ENCODE peak calls at places on chromosomes 4 and X, in six cellular contexts. One of them, this sample, is unnamed.

GRCh38 chr4:95510145-95510544 is 38.6 kb downstream of the UNC5C start:
- DNase-seq in K562: peak
- DNase-seq in NT2/D1: peak
- DNase-seq in GM12878: no peak
- DNase-seq in H1: no peak
- DNase-seq in HepG2: peak
- DNase-seq in this sample: no peak

GRCh38 chr4:7824218-7824617 is 115.4 kb downstream of the AFAP1 start:
- DNase-seq in HepG2: no peak
- DNase-seq in NT2/D1: no peak
- DNase-seq in H1: no peak
- DNase-seq in K562: no peak
- DNase-seq in GM12878: no peak
- DNase-seq in this sample: no peak

GRCh38 chrX:74506310-74507115 is 85.2 kb downstream of the SLC16A2 start:
- DNase-seq in GM12878: peak
- DNase-seq in HepG2: no peak
- DNase-seq in NT2/D1: no peak
- DNase-seq in K562: no peak
- DNase-seq in H1: no peak
- DNase-seq in this sample: no peak

GRCh38 chrX:1354036-1355019 is 17.7 kb downstream of the IL3RA start:
- DNase-seq in NT2/D1: no peak
- DNase-seq in HepG2: no peak
- DNase-seq in H1: no peak
- DNase-seq in K562: no peak
- DNase-seq in GM12878: no peak
- DNase-seq in this sample: no peak

GRCh38 chr4:99887837-99888236 is 6.4 kb downstream of the LAMTOR3 start:
- DNase-seq in HepG2: no peak
- DNase-seq in NT2/D1: no peak
- DNase-seq in H1: no peak
- DNase-seq in GM12878: no peak
- DNase-seq in K562: no peak
- DNase-seq in this sample: no peak

GRCh38 chr4:4746444-4746843 is 113.0 kb upstream of the MSX1 start:
- DNase-seq in NT2/D1: no peak
- DNase-seq in H1: no peak
- DNase-seq in K562: no peak
- DNase-seq in GM12878: no peak
- DNase-seq in HepG2: no peak
- DNase-seq in this sample: no peak

GRCh38 chr4:152462715-152463114 is 73.2 kb downstream of the FBXW7 start:
- DNase-seq in H1: no peak
- DNase-seq in HepG2: no peak
- DNase-seq in K562: no peak
- DNase-seq in NT2/D1: no peak
- DNase-seq in GM12878: no peak
- DNase-seq in this sample: no peak

GRCh38 chrX:102720237-102721168 is at the start of gene GPRASP3:
- DNase-seq in H1: peak
- DNase-seq in GM12878: no peak
- DNase-seq in HepG2: no peak
- DNase-seq in NT2/D1: no peak
- DNase-seq in K562: peak
- DNase-seq in this sample: no peak

GRCh38 chrX:136269921-136270320 is 18.7 kb upstream of the MAP7D3 start:
- DNase-seq in NT2/D1: no peak
- DNase-seq in K562: no peak
- DNase-seq in HepG2: no peak
- DNase-seq in GM12878: no peak
- DNase-seq in H1: no peak
- DNase-seq in this sample: no peak

GRCh38 chrX:38045697-38046096 is 39.3 kb downstream of the SYTL5 start:
- DNase-seq in H1: no peak
- DNase-seq in HepG2: no peak
- DNase-seq in K562: no peak
- DNase-seq in GM12878: no peak
- DNase-seq in NT2/D1: no peak
- DNase-seq in this sample: no peak

GRCh38 chr4:183798921-183799307 is 106.2 kb upstream of the STOX2 start:
- DNase-seq in NT2/D1: no peak
- DNase-seq in K562: no peak
- DNase-seq in H1: no peak
- DNase-seq in HepG2: no peak
- DNase-seq in GM12878: no peak
- DNase-seq in this sample: no peak

GRCh38 chr4:88908521-88908920 is 148.5 kb downstream of the FAM13A start:
- DNase-seq in NT2/D1: no peak
- DNase-seq in K562: no peak
- DNase-seq in GM12878: no peak
- DNase-seq in HepG2: no peak
- DNase-seq in H1: no peak
- DNase-seq in this sample: no peak

GRCh38 chr4:170804930-170805329 is 715.2 kb upstream of the AADAT start:
- DNase-seq in HepG2: no peak
- DNase-seq in H1: no peak
- DNase-seq in GM12878: no peak
- DNase-seq in NT2/D1: no peak
- DNase-seq in K562: no peak
- DNase-seq in this sample: no peak

GRCh38 chr4:167100120-167100519 is 134.2 kb downstream of the SPOCK3 start:
- DNase-seq in K562: no peak
- DNase-seq in GM12878: peak
- DNase-seq in NT2/D1: no peak
- DNase-seq in HepG2: peak
- DNase-seq in H1: no peak
- DNase-seq in this sample: no peak

GRCh38 chr4:185589067-185589844 is 53.9 kb upstream of the PDLIM3 start:
- DNase-seq in HepG2: no peak
- DNase-seq in GM12878: no peak
- DNase-seq in H1: no peak
- DNase-seq in K562: no peak
- DNase-seq in NT2/D1: no peak
- DNase-seq in this sample: peak

GRCh38 chr4:105241456-105241855 is 94.8 kb downstream of the TET2 start:
- DNase-seq in GM12878: no peak
- DNase-seq in NT2/D1: no peak
- DNase-seq in K562: no peak
- DNase-seq in HepG2: no peak
- DNase-seq in H1: no peak
- DNase-seq in this sample: no peak

GRCh38 chr4:38993683-38994082 is 38.5 kb downstream of the TMEM156 start:
- DNase-seq in NT2/D1: no peak
- DNase-seq in HepG2: peak
- DNase-seq in GM12878: no peak
- DNase-seq in K562: peak
- DNase-seq in H1: no peak
- DNase-seq in this sample: peak

GRCh38 chr4:84644087-84644486 is 61.2 kb downstream of the CDS1 start:
- DNase-seq in H1: no peak
- DNase-seq in GM12878: no peak
- DNase-seq in NT2/D1: no peak
- DNase-seq in K562: no peak
- DNase-seq in HepG2: no peak
- DNase-seq in this sample: no peak

GRCh38 chr4:83613023-83613422 is 77.1 kb downstream of the GPAT3 start:
- DNase-seq in H1: no peak
- DNase-seq in GM12878: no peak
- DNase-seq in NT2/D1: no peak
- DNase-seq in HepG2: no peak
- DNase-seq in K562: no peak
- DNase-seq in this sample: no peak

GRCh38 chrX:96540111-96540631 is 144.5 kb upstream of the DIAPH2 start:
- DNase-seq in K562: no peak
- DNase-seq in GM12878: no peak
- DNase-seq in H1: no peak
- DNase-seq in HepG2: no peak
- DNase-seq in NT2/D1: no peak
- DNase-seq in this sample: no peak

GRCh38 chrX:85243155-85243554 is 424 bp downstream of the SATL1 start:
- DNase-seq in GM12878: no peak
- DNase-seq in HepG2: no peak
- DNase-seq in K562: no peak
- DNase-seq in NT2/D1: no peak
- DNase-seq in H1: no peak
- DNase-seq in this sample: no peak

GRCh38 chr4:89661490-89661889 is 175.5 kb downstream of the SNCA start:
- DNase-seq in K562: no peak
- DNase-seq in HepG2: no peak
- DNase-seq in NT2/D1: peak
- DNase-seq in GM12878: no peak
- DNase-seq in H1: no peak
- DNase-seq in this sample: no peak

GRCh38 chr4:187666634-187667033 is 328.9 kb upstream of the ZFP42 start:
- DNase-seq in NT2/D1: no peak
- DNase-seq in GM12878: no peak
- DNase-seq in H1: no peak
- DNase-seq in K562: no peak
- DNase-seq in HepG2: no peak
- DNase-seq in this sample: no peak
- TF ChIP-seq ZNF274 in NT2/D1: no peak
- TF ChIP-seq ZNF274 in GM12878: no peak
- TF ChIP-seq ZNF274 in H1: no peak
- TF ChIP-seq ZNF274 in K562: no peak
- TF ChIP-seq ZNF274 in HepG2: no peak
- TF ChIP-seq ZNF274 in this sample: no peak

DNA sequence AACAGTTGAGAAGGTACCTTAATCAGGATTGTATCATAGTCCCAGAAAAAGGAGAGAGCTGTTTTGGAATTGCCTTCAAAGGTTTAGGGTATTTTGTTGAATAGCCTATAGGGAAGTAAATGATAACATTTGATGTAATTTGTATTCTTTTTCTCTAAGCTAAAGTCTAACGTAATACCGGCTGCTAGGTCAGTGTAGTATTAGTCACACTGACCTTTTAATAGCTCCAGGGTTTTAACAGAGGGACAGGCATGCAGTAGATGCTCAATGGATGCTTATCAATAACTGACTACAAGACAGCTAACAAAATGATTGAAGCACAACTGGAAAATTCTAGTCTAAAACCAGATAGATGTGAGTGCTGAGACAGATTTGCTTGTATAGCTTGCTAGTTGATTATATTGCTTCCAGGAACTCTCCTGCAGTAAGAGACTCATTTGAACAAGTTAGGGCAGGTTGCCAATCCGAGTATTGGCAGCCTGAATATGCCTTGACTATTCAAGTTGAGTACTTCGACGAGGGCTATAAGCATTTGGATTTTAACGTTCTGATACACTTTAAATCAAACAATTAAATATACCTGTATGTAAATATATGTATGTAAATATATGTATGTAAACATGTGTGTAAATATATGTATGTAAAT is 16.5 kb upstream of the PNPLA4 start:
- DNase-seq in NT2/D1: no peak
- DNase-seq in GM12878: no peak
- DNase-seq in H1: no peak
- DNase-seq in K562: no peak
- DNase-seq in HepG2: no peak
- DNase-seq in this sample: no peak
- TF ChIP-seq ZNF274 in NT2/D1: no peak
- TF ChIP-seq ZNF274 in GM12878: no peak
- TF ChIP-seq ZNF274 in H1: no peak
- TF ChIP-seq ZNF274 in K562: no peak
- TF ChIP-seq ZNF274 in HepG2: no peak
- TF ChIP-seq ZNF274 in this sample: no peak

GRCh38 chr4:155684892-155685550 is 18.4 kb downstream of the GUCY1A1 start:
- DNase-seq in K562: no peak
- DNase-seq in H1: no peak
- DNase-seq in NT2/D1: no peak
- DNase-seq in HepG2: no peak
- DNase-seq in GM12878: no peak
- DNase-seq in this sample: no peak
- TF ChIP-seq ZNF274 in K562: no peak
- TF ChIP-seq ZNF274 in H1: no peak
- TF ChIP-seq ZNF274 in NT2/D1: no peak
- TF ChIP-seq ZNF274 in HepG2: no peak
- TF ChIP-seq ZNF274 in GM12878: no peak
- TF ChIP-seq ZNF274 in this sample: no peak

DNA sequence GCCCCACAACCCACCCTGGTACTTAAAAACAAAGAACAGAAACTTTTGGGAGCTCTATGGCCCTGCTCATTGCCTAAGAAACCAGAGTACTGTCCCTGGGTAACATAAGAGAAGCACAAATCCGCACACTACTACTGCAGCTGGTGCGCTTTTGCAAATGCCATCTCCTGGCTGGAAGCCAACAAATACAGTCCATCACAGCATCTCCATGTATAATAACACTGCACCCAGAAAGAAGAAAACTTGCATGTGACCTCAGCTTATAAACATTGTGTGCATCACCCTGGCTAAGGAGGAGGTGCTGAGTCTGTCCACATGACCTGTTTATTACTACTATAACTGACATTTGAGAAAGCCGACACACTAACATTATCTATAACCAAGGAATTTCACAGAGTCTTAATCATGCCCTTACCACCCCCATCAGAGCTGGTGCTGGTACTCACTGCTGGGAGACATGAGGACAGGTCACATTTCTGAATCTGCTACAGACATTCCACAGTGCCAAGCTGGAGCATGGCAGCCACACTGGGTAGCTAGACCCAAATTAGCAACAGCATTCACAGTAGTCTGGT is 516.8 kb downstream of the CFAP47 start:
- DNase-seq in H1: no peak
- DNase-seq in NT2/D1: no peak
- DNase-seq in GM12878: no peak
- DNase-seq in HepG2: no peak
- DNase-seq in K562: no peak
- DNase-seq in this sample: no peak
- TF ChIP-seq ZNF274 in H1: no peak
- TF ChIP-seq ZNF274 in NT2/D1: no peak
- TF ChIP-seq ZNF274 in GM12878: no peak
- TF ChIP-seq ZNF274 in HepG2: no peak
- TF ChIP-seq ZNF274 in K562: no peak
- TF ChIP-seq ZNF274 in this sample: no peak

DNA sequence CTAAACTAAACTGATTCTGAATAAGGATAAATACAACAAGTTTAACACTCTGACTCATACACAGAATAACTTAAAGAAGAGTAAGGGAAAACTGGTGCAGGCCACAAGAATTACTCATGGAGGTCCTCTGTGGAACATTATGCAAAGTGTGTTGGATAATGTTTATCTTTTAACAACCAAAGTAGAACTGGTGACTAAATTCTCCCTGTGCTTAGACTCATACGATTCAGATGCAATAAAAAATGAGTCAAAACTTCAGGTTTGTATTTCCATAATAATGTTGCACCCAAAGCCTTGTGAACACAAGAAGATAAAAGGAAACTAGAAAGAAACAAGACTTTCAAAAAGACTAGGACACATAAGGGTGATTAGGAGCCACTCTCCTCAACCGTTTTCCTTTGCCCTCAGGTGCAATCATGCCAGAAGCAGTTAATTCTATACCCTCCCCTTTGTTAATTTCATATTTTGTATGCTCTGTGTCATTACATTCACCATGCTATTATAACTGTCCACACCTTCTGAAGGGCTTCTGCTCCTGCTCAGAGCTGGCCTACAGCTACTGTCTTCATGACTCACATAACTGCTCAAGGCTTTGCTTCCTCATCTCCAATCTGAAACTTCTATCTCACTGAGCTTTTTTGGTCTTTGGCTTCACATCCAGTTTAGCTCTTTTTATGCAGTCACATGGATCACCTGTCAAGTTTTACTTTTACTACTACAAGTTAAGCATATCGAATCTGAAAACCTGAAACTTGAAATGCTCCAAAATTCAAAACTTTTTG is 60.2 kb downstream of the KCNIP4 start:
- DNase-seq in H1: no peak
- DNase-seq in HepG2: no peak
- DNase-seq in K562: no peak
- DNase-seq in GM12878: no peak
- DNase-seq in NT2/D1: no peak
- DNase-seq in this sample: no peak
- TF ChIP-seq ZNF274 in H1: no peak
- TF ChIP-seq ZNF274 in HepG2: no peak
- TF ChIP-seq ZNF274 in K562: no peak
- TF ChIP-seq ZNF274 in GM12878: no peak
- TF ChIP-seq ZNF274 in NT2/D1: no peak
- TF ChIP-seq ZNF274 in this sample: no peak

This sample was measured in HCT116.